ENCODE peak calls at places on chromosomes 13 and 19, in six cellular contexts. Y, V, Q, B, S and A are unnamed samples.

GRCh38 chr19:13505761-13506549 is at the start of gene CACNA1A:
- DNase-seq in V (no peak), S (no peak), Q (peak; percentile 80), B (peak; percentile 73), Y (no peak), A (no peak)

GRCh38 chr13:107043016-107043957 is 475.4 kb upstream of the ARGLU1 start:
- DNase-seq in Q (no peak), B (no peak), V (no peak), Y (no peak), S (no peak), A (no peak)

GRCh38 chr19:33231511-33231910 is 5.9 kb upstream of the SLC7A10 start:
- DNase-seq in Q (no peak), V (no peak), B (no peak), S (no peak), Y (no peak), A (no peak)

GRCh38 chr13:51225034-51225433 is 2.8 kb downstream of the FAM124A start:
- DNase-seq in S (no peak), V (no peak), Q (no peak), Y (no peak), B (no peak), A (no peak)

GRCh38 chr19:35107541-35107939 is 8.1 kb upstream of the FXYD3 start:
- DNase-seq in Q (no peak), S (no peak), B (no peak), V (peak; percentile 80), Y (peak; percentile 90), A (no peak)

GRCh38 chr13:39887424-39887823 is 232.0 kb downstream of the COG6 start:
- DNase-seq in Y (no peak), Q (no peak), V (no peak), S (no peak), B (no peak), A (no peak)

GRCh38 chr19:9323557-9323918 is 441 bp upstream of the ZNF559 start:
- DNase-seq in S (peak; percentile 32), B (peak; percentile 66), Y (peak; percentile 81), Q (no peak), V (peak; percentile 74), A (peak; percentile 66)

GRCh38 chr19:41324921-41325639 is 15.1 kb downstream of the CCDC97 start:
- DNase-seq in Q (peak; percentile 83), Y (peak; percentile 82), V (peak; percentile 87), B (peak; percentile 81), S (no peak), A (no peak)

GRCh38 chr19:29663861-29664752 is 1.2 kb upstream of the PLEKHF1 start:
- DNase-seq in Q (no peak), S (no peak), Y (no peak), B (no peak), V (peak; percentile 10), A (no peak)

GRCh38 chr19:49749771-49750170 is 13.3 kb downstream of the TSKS start:
- DNase-seq in Q (no peak), S (no peak), V (no peak), Y (no peak), B (no peak), A (no peak)

GRCh38 chr13:91155512-91156114 is 191.9 kb upstream of the MIR17HG start:
- DNase-seq in B (no peak), Q (no peak), S (no peak), Y (no peak), V (no peak), A (no peak)

GRCh38 chr13:58994077-58994476 is 1169.7 kb downstream of the DIAPH3 start:
- DNase-seq in V (no peak), S (no peak), Q (no peak), B (peak; percentile 7), Y (no peak), A (no peak)

GRCh38 chr13:45434556-45435371 is 16.6 kb upstream of the SLC25A30 start:
- DNase-seq in Q (no peak), B (no peak), S (no peak), V (no peak), Y (peak; percentile 89), A (no peak)

GRCh38 chr13:113145496-113145895 is 13.0 kb upstream of the PROZ start:
- DNase-seq in B (no peak), S (no peak), Y (no peak), Q (no peak), V (no peak), A (no peak)

GRCh38 chr19:18785179-18786124 is 5.7 kb downstream of the COMP start:
- DNase-seq in Y (peak; percentile 65), V (peak; percentile 100), Q (peak; percentile 98), B (peak; percentile 100), S (no peak), A (peak; percentile 34)

GRCh38 chr19:7394728-7395359 is 46.1 kb downstream of the ARHGEF18 start:
- DNase-seq in B (peak; percentile 99), Y (peak; percentile 73), Q (peak; percentile 99), V (peak; percentile 95), S (peak; percentile 80), A (peak; percentile 80)

GRCh38 chr13:43664700-43665191 is 122.0 kb downstream of the ENOX1 start:
- DNase-seq in Y (no peak), Q (no peak), V (no peak), S (no peak), B (no peak), A (no peak)

GRCh38 chr19:15466851-15467733 is 2.7 kb upstream of the RASAL3 start:
- DNase-seq in Y (no peak), S (peak; percentile 97), V (no peak), Q (no peak), B (no peak), A (peak; percentile 45)

GRCh38 chr19:1171755-1172352 is 2.2 kb downstream of the SBNO2 start:
- DNase-seq in Y (no peak), Q (no peak), V (no peak), B (no peak), S (no peak), A (no peak)

GRCh38 chr19:51354742-51355148 is 11.4 kb downstream of the ETFB start:
- DNase-seq in S (no peak), Y (peak; percentile 99), V (no peak), Q (peak; percentile 55), B (peak; percentile 53), A (no peak)

GRCh38 chr19:28715157-28715556 is 497.8 kb downstream of the UQCRFS1 start:
- DNase-seq in S (no peak), Y (no peak), B (no peak), V (no peak), Q (no peak), A (peak; percentile 21)

GRCh38 chr13:110801044-110801443 is 87.5 kb downstream of the ING1 start:
- DNase-seq in S (no peak), Y (no peak), V (no peak), B (no peak), Q (no peak), A (no peak)

GRCh38 chr13:80337011-80337688 is 3.8 kb downstream of the SPRY2 start:
- DNase-seq in Y (no peak), B (peak; percentile 31), S (no peak), V (no peak), Q (no peak), A (no peak)
- TF ChIP-seq GABPA in Y (no peak), B (no peak), S (no peak), V (no peak), Q (no peak), A (no peak)

GRCh38 chr13:68440874-68441273 is 1210.7 kb upstream of the PCDH9 start:
- DNase-seq in V (no peak), B (no peak), Y (no peak), Q (no peak), S (no peak), A (no peak)

DNA sequence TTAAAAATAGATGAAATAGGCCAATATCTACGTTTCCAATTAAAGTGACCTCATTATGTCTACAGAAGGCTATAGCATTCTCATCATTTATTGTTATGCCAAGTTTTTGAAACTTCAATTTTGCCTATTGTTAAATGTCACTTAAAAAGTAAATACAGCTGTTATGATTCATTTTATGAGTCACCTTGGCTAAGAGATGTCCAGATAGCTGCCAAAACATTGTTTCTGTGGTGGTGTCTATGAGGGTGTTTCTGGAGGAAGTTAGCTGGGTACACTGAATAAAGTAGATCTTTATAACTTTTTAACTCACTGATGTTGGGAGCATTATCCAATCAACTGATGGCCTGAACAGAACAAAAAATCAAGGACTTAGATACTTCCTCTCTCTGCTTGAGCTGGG is 1209.7 kb upstream of the PCDH9 start:
- DNase-seq in Y (no peak), B (no peak), V (no peak), Q (no peak), S (no peak), A (no peak)
- TF ChIP-seq GABPA in Y (no peak), B (no peak), V (no peak), Q (no peak), S (no peak), A (no peak)

DNA sequence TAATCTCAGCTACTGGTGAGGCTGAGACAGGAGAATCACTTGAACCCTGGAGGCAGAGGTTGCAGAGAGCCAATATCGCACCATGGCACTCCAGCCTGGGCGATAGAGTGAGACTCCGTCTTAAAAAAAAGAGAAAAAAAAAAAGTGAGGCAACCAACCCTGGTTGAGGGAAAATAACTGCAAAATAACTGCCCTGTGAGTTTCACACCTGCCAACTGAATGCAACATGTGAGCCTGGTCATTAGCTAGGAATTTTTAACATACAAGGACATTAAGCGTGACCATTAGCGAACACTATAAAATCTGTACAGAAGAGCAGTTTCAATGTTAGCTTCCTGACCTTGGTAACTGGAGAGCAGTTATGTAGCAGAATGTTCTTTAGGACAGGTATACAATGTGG is 2.4 kb upstream of the CCNP start:
- DNase-seq in B (no peak), S (no peak), Q (no peak), V (no peak), Y (no peak), A (no peak)
- TF ChIP-seq GABPA in B (no peak), S (no peak), Q (no peak), V (no peak), Y (no peak), A (no peak)

GRCh38 chr13:49503951-49504350 is 8.2 kb downstream of the PHF11 start:
- DNase-seq in V (no peak), B (no peak), Y (no peak), S (no peak), Q (no peak), A (no peak)

GRCh38 chr13:49497272-49497671 is 1.5 kb downstream of the PHF11 start:
- DNase-seq in Y (no peak), B (no peak), S (no peak), Q (no peak), V (no peak), A (no peak)

GRCh38 chr13:49502954-49503353 is 7.2 kb downstream of the PHF11 start:
- DNase-seq in B (no peak), S (no peak), Q (no peak), V (no peak), Y (no peak), A (no peak)

GRCh38 chr13:49498211-49498610 is 2.5 kb downstream of the PHF11 start:
- DNase-seq in V (no peak), Q (no peak), Y (no peak), B (no peak), S (no peak), A (no peak)

DNA sequence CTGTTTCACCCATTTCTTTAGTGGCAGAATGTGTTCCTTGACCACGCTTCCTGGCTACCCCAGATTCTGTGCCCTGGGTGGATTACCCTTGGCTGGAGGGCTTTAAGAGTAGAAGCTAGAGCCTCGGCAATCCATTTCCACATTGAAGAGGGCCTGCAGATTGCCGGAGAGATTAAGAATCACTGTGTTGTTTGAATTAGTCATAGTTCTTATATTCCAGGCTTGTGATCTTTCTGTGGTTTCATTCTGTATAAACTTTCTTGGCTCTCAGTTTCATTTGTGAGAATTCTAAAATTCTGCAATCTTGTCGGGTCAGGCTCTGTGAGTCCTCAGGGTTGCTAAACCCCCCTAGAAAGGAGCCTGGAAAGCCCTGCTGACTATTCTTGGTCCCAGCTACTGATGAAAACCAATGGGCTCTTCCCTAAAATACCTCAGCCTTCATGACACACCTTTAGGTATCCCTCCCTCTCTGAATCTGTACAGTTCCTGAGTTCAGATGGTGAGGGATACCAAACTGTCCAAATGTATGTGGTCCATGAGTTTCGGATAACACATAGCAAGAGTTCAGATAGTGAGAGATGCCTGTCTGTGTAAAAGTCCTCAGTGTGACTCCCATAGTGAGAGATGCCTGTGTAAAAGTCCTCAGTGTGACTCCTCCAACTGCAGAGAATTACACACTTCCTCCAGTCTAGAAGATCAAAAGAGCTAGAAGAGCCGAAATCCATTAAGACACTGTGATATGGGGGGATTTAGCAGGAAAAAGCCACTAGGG is 4.3 kb downstream of the PHF11 start:
- DNase-seq in V (no peak), Q (no peak), Y (no peak), B (no peak), S (no peak), A (no peak)
- TF ChIP-seq GABPA in V (no peak), Q (no peak), Y (no peak), B (no peak), S (no peak), A (no peak)